ENCODE peak calls at places on chromosomes 4 and X, in six cellular contexts. L is progenitor cell of endocrine pancreas, H is AG04450, D is H54, R is lung, P is heart right ventricle. G is an unnamed sample.

GRCh38 chrX:31132803-31133202 is 61.0 kb upstream of the FTHL17 start:
- DNase-seq in L (no peak), H (no peak), D (no peak), R (no peak), P (no peak), G (no peak)

GRCh38 chrX:153626025-153626633 is 20.9 kb upstream of the DUSP9 start:
- DNase-seq in L (no peak), H (no peak), D (no peak), R (no peak), P (no peak), G (no peak)

GRCh38 chrX:11187001-11187400 is 75.9 kb downstream of the HCCS start:
- DNase-seq in L (no peak), H (no peak), D (no peak), R (no peak), P (no peak), G (no peak)

GRCh38 chr4:100290585-100290984 is 100.3 kb upstream of the DDIT4L start:
- DNase-seq in L (no peak), H (peak; percentile 21), D (no peak), R (no peak), P (no peak), G (no peak)

GRCh38 chr4:105859233-105859632 is 36.0 kb upstream of the NPNT start:
- DNase-seq in L (no peak), H (peak; percentile 23), D (peak; percentile 4), R (no peak), P (no peak), G (peak; percentile 16)

GRCh38 chrX:115940348-115940747 is 230.2 kb upstream of the AGTR2 start:
- DNase-seq in L (no peak), H (no peak), D (no peak), R (no peak), P (no peak), G (no peak)

GRCh38 chrX:155028749-155029360 is 2.2 kb downstream of the FUNDC2 start:
- DNase-seq in L (no peak), H (no peak), D (no peak), R (no peak), P (no peak), G (no peak)

GRCh38 chrX:9269134-9269533 is 195.7 kb upstream of the TBL1X start:
- DNase-seq in L (no peak), H (no peak), D (no peak), R (no peak), P (no peak), G (no peak)

GRCh38 chr4:48334900-48335384 is 6.4 kb upstream of the SLAIN2 start:
- DNase-seq in L (no peak), H (no peak), D (no peak), R (no peak), P (no peak), G (no peak)

GRCh38 chrX:11257711-11258110 is 35.5 kb upstream of the AMELX start:
- DNase-seq in L (no peak), H (no peak), D (no peak), R (no peak), P (no peak), G (no peak)

GRCh38 chr4:107987916-107988762 is 1.6 kb upstream of the HADH start:
- DNase-seq in L (no peak), H (no peak), D (no peak), R (no peak), P (no peak), G (no peak)

GRCh38 chrX:132953358-132953757 is 5.1 kb downstream of the HS6ST2 start:
- DNase-seq in L (no peak), H (no peak), D (no peak), R (no peak), P (no peak), G (no peak)

GRCh38 chr4:183342541-183343533 is 20.6 kb upstream of the CLDN24 start:
- DNase-seq in L (no peak), H (no peak), D (no peak), R (no peak), P (peak; percentile 20), G (no peak)

GRCh38 chrX:153226344-153227190 is 47.5 kb downstream of the MAGEA1 start:
- DNase-seq in L (no peak), H (no peak), D (peak; percentile 48), R (peak; percentile 90), P (no peak), G (peak; percentile 27)

GRCh38 chr4:159547645-159548308 is 444.9 kb downstream of the RAPGEF2 start:
- DNase-seq in L (no peak), H (no peak), D (no peak), R (no peak), P (no peak), G (no peak)

GRCh38 chrX:150899191-150899757 is 806 bp upstream of the CD99L2 start:
- DNase-seq in L (no peak), H (no peak), D (no peak), R (peak; percentile 35), P (peak; percentile 37), G (no peak)

GRCh38 chr4:166128452-166128851 is 255.4 kb downstream of the TLL1 start:
- DNase-seq in L (no peak), H (no peak), D (no peak), R (no peak), P (no peak), G (no peak)

GRCh38 chr4:157564771-157565170 is 344.2 kb downstream of the GRIA2 start:
- DNase-seq in L (no peak), H (no peak), D (no peak), R (no peak), P (no peak), G (no peak)

GRCh38 chr4:16665942-16666586 is 232.4 kb downstream of the LDB2 start:
- DNase-seq in L (no peak), H (no peak), D (no peak), R (no peak), P (no peak), G (no peak)